ENCODE peak calls at places on chromosomes 5 and 9, in eight cellular contexts. P, G, N, S, F, E, K and W are unnamed samples.

GRCh38 chr5:59542841-59543825 is 350.4 kb downstream of the PDE4D start:
- DNase-seq in G (no peak), K (no peak), N (no peak), S (no peak), P (peak), E (no peak), F (peak), W (no peak)

GRCh38 chr9:115289757-115290208 is 171.8 kb upstream of the TNC start:
- DNase-seq in N (no peak), P (peak), S (no peak), G (no peak), F (no peak), K (no peak), E (no peak), W (no peak)

GRCh38 chr9:135414293-135414692 is 65.3 kb upstream of the PPP1R26 start:
- DNase-seq in N (no peak), G (no peak), S (peak), F (no peak), K (no peak), P (peak), E (no peak), W (no peak)

GRCh38 chr9:4496497-4496896 is 6.2 kb downstream of the SLC1A1 start:
- DNase-seq in P (no peak), K (no peak), E (no peak), F (no peak), N (no peak), G (no peak), S (no peak), W (no peak)

GRCh38 chr9:106941901-106942300 is 78.9 kb downstream of the ZNF462 start:
- DNase-seq in P (no peak), G (no peak), N (no peak), S (no peak), E (no peak), F (no peak), K (no peak), W (no peak)

GRCh38 chr9:120692901-120693573 is 21.2 kb downstream of the MEGF9 start:
- DNase-seq in P (no peak), E (no peak), G (no peak), S (no peak), K (no peak), N (no peak), F (peak), W (no peak)

GRCh38 chr5:178793156-178793555 is 62.7 kb upstream of the ZNF354A start:
- DNase-seq in E (no peak), P (no peak), G (no peak), K (no peak), S (peak), N (no peak), F (no peak), W (no peak)

GRCh38 chr9:26437056-26437711 is 455.4 kb downstream of the CAAP1 start:
- DNase-seq in N (no peak), F (no peak), E (no peak), K (no peak), S (no peak), P (peak), G (no peak), W (no peak)

GRCh38 chr5:133739381-133739780 is 127.0 kb upstream of the FSTL4 start:
- DNase-seq in F (no peak), P (no peak), S (no peak), G (no peak), K (no peak), E (no peak), N (no peak), W (no peak)

GRCh38 chr9:113895526-113895925 is 19.4 kb downstream of the ZNF618 start:
- DNase-seq in P (peak), E (no peak), G (no peak), K (no peak), F (no peak), N (no peak), S (no peak), W (no peak)

GRCh38 chr9:135081731-135082130 is 5.7 kb upstream of the OLFM1 start:
- DNase-seq in K (no peak), E (no peak), S (no peak), G (no peak), F (no peak), N (no peak), P (no peak), W (no peak)

GRCh38 chr5:107668933-107669542 is 1.7 kb downstream of the EFNA5 start:
- DNase-seq in F (peak), S (no peak), N (no peak), E (no peak), K (no peak), P (no peak), G (no peak), W (no peak)

GRCh38 chr5:44681906-44682305 is 126.8 kb upstream of the MRPS30 start:
- DNase-seq in G (no peak), F (no peak), P (no peak), K (no peak), E (no peak), N (no peak), S (no peak), W (no peak)

GRCh38 chr5:131974622-131974955 is 29.1 kb upstream of the MEIKIN start:
- DNase-seq in N (no peak), S (no peak), K (no peak), F (no peak), E (no peak), G (no peak), P (no peak), W (no peak)

GRCh38 chr9:26219961-26220360 is 541.7 kb upstream of the TUSC1 start:
- DNase-seq in E (no peak), G (no peak), N (no peak), P (peak), F (no peak), K (peak), S (no peak), W (peak)

GRCh38 chr9:138059196-138059595 is 181.6 kb downstream of the CACNA1B start:
- DNase-seq in E (no peak), N (no peak), F (no peak), P (no peak), G (no peak), S (no peak), K (no peak), W (no peak)

GRCh38 chr5:103582364-103582763 is 19.8 kb upstream of the NUDT12 start:
- DNase-seq in S (no peak), N (no peak), E (no peak), F (peak), P (peak), K (no peak), G (no peak), W (no peak)

GRCh38 chr5:6308683-6309082 is 69.7 kb downstream of the MED10 start:
- DNase-seq in E (no peak), S (no peak), K (no peak), N (no peak), G (no peak), F (no peak), P (no peak), W (no peak)

GRCh38 chr9:130034570-130034969 is 8.4 kb downstream of the FNBP1 start:
- DNase-seq in N (no peak), F (peak), P (peak), K (no peak), E (no peak), S (no peak), G (no peak), W (no peak)

GRCh38 chr9:94630281-94630680 is 9.0 kb downstream of the FBP1 start:
- DNase-seq in S (no peak), N (no peak), F (no peak), E (no peak), G (no peak), K (no peak), P (no peak), W (no peak)

GRCh38 chr9:88535932-88536324 is 950 bp downstream of the NXNL2 start:
- DNase-seq in F (peak), S (no peak), N (no peak), G (no peak), E (no peak), K (no peak), P (peak), W (no peak)

GRCh38 chr5:78295035-78295961 is 800 bp upstream of the AP3B1 start:
- DNase-seq in F (peak), K (peak), G (peak), N (no peak), E (peak), S (peak), P (peak), W (no peak)

GRCh38 chr9:134867917-134868750 is 12.5 kb upstream of the FCN2 start:
- DNase-seq in F (no peak), K (no peak), N (no peak), G (no peak), S (no peak), P (no peak), E (no peak), W (no peak)

GRCh38 chr5:132081458-132081857 is 7.9 kb downstream of the CSF2 start:
- DNase-seq in K (no peak), S (no peak), F (no peak), P (no peak), N (no peak), E (no peak), G (no peak), W (no peak)

GRCh38 chr5:180366303-180366702 is 13.2 kb upstream of the GFPT2 start:
- DNase-seq in E (no peak), F (peak), G (no peak), S (no peak), N (no peak), K (peak), P (peak), W (peak)

GRCh38 chr5:66415208-66415607 is 181.0 kb upstream of the MAST4 start:
- DNase-seq in G (no peak), S (no peak), F (no peak), N (no peak), P (no peak), K (no peak), E (no peak), W (no peak)

GRCh38 chr9:134221273-134222017 is 57.1 kb upstream of the RNU6ATAC start:
- DNase-seq in N (no peak), F (no peak), P (no peak), E (no peak), S (no peak), K (no peak), G (no peak), W (no peak)

GRCh38 chr9:14298607-14299022 is 15.3 kb downstream of the NFIB start:
- DNase-seq in S (no peak), G (no peak), N (no peak), E (no peak), K (no peak), F (no peak), P (no peak), W (no peak)